ENCODE peak calls at places on chromosomes 13 and 19, in four cellular contexts. One of them, this sample, is unnamed.

GRCh38 chr19:11125994-11126685 is 29.4 kb downstream of the SPC24 start:
- DNase-seq in SJSA1: peak
- DNase-seq in left ventricle myocardium inferior: peak
- DNase-seq in pancreas: peak
- DNase-seq in this sample: peak

GRCh38 chr13:51326782-51327181 is 12.7 kb upstream of the SERPINE3 start:
- DNase-seq in SJSA1: no peak
- DNase-seq in left ventricle myocardium inferior: no peak
- DNase-seq in pancreas: no peak
- DNase-seq in this sample: no peak

GRCh38 chr13:113205428-113205931 is 3.0 kb downstream of the PCID2 start:
- DNase-seq in left ventricle myocardium inferior: no peak
- DNase-seq in pancreas: no peak
- DNase-seq in SJSA1: no peak
- DNase-seq in this sample: no peak

GRCh38 chr19:35718345-35719041 is 690 bp downstream of the KMT2B start:
- DNase-seq in pancreas: peak
- DNase-seq in SJSA1: peak
- DNase-seq in left ventricle myocardium inferior: peak
- DNase-seq in this sample: peak

GRCh38 chr13:36801035-36801434 is 18.0 kb upstream of the RFXAP start:
- DNase-seq in left ventricle myocardium inferior: no peak
- DNase-seq in pancreas: no peak
- DNase-seq in SJSA1: no peak
- DNase-seq in this sample: no peak

GRCh38 chr13:52450012-52450792 is at the start of gene VPS36:
- DNase-seq in SJSA1: peak
- DNase-seq in left ventricle myocardium inferior: peak
- DNase-seq in pancreas: peak
- DNase-seq in this sample: peak

GRCh38 chr19:1488282-1488601 is 1.9 kb downstream of the PCSK4 start:
- DNase-seq in left ventricle myocardium inferior: no peak
- DNase-seq in pancreas: no peak
- DNase-seq in SJSA1: no peak
- DNase-seq in this sample: no peak

GRCh38 chr19:53991224-53992113 is at the start of gene CACNG6:
- DNase-seq in SJSA1: no peak
- DNase-seq in left ventricle myocardium inferior: no peak
- DNase-seq in pancreas: peak
- DNase-seq in this sample: no peak

GRCh38 chr13:94153586-94153985 is 325.9 kb downstream of the DCT start:
- DNase-seq in left ventricle myocardium inferior: no peak
- DNase-seq in pancreas: no peak
- DNase-seq in SJSA1: no peak
- DNase-seq in this sample: no peak
- H3K27ac ChIP-seq in left ventricle myocardium inferior: no peak
- H3K27ac ChIP-seq in pancreas: no peak
- H3K27ac ChIP-seq in SJSA1: no peak
- H3K27ac ChIP-seq in this sample: no peak

GRCh38 chr13:109301276-109301675 is 485.1 kb downstream of the IRS2 start:
- DNase-seq in pancreas: no peak
- DNase-seq in SJSA1: peak
- DNase-seq in left ventricle myocardium inferior: no peak
- DNase-seq in this sample: no peak

GRCh38 chr13:109293166-109293565 is 493.2 kb downstream of the IRS2 start:
- DNase-seq in SJSA1: peak
- DNase-seq in left ventricle myocardium inferior: no peak
- DNase-seq in pancreas: no peak
- DNase-seq in this sample: no peak

GRCh38 chr13:109301711-109302110 is 484.7 kb downstream of the IRS2 start:
- DNase-seq in left ventricle myocardium inferior: no peak
- DNase-seq in SJSA1: peak
- DNase-seq in pancreas: no peak
- DNase-seq in this sample: no peak

GRCh38 chr13:109297628-109298027 is 488.8 kb downstream of the IRS2 start:
- DNase-seq in SJSA1: peak
- DNase-seq in left ventricle myocardium inferior: no peak
- DNase-seq in pancreas: no peak
- DNase-seq in this sample: no peak
- H3K27ac ChIP-seq in SJSA1: peak
- H3K27ac ChIP-seq in left ventricle myocardium inferior: no peak
- H3K27ac ChIP-seq in pancreas: no peak
- H3K27ac ChIP-seq in this sample: no peak

DNA sequence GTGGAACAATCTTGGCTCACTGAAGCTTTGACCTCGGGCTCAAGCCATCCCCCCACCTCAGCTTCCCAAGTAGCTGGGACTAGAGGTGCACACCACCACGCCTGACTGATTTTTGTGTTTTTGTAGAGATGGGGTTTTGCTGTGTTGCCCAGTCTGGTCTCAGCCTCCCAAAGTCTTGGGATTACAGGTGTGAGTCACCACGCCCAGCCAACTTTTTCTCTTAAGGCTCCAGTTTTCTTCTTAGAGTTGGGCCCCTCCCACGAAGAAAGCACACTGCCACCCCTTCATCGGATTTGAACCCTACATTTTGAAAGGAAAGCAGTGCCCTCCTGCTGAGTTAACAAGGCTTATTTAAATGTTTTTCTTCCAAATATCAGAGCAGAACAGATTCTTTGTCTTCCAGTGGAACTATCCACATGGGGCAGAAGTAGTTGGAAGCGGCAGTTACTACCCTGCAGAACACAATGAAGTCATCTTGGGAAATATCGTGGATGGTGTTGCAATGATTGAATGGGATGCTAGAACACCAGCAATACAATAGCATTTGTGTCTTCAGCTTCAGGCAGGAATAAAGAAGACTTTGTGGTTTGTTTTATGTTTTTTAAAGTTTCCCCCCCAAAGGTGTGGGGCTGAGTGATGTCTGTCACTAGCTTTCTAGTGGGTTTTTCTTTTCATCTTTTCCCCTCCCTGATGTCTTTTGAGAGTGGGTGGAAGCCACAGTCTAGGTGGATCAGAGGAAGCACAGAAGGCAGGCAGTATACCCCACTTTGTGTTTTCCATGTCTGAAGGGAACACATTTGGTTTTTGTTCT is 8.9 kb downstream of the ACTN4 start:
- DNase-seq in pancreas: no peak
- DNase-seq in left ventricle myocardium inferior: no peak
- DNase-seq in SJSA1: no peak
- DNase-seq in this sample: no peak
- H3K27ac ChIP-seq in pancreas: no peak
- H3K27ac ChIP-seq in left ventricle myocardium inferior: peak
- H3K27ac ChIP-seq in SJSA1: peak
- H3K27ac ChIP-seq in this sample: peak

GRCh38 chr19:4506449-4507149 is 11.7 kb downstream of the PLIN4 start:
- DNase-seq in pancreas: no peak
- DNase-seq in SJSA1: peak
- DNase-seq in left ventricle myocardium inferior: no peak
- DNase-seq in this sample: no peak

GRCh38 chr19:4504297-4504701 is 14.0 kb downstream of the PLIN4 start:
- DNase-seq in left ventricle myocardium inferior: no peak
- DNase-seq in pancreas: peak
- DNase-seq in SJSA1: no peak
- DNase-seq in this sample: no peak

GRCh38 chr19:4505570-4506448 is 12.5 kb downstream of the PLIN4 start:
- DNase-seq in pancreas: peak
- DNase-seq in left ventricle myocardium inferior: no peak
- DNase-seq in SJSA1: no peak
- DNase-seq in this sample: no peak

GRCh38 chr19:4503224-4504170 is 14.8 kb downstream of the PLIN4 start:
- DNase-seq in SJSA1: no peak
- DNase-seq in left ventricle myocardium inferior: no peak
- DNase-seq in pancreas: no peak
- DNase-seq in this sample: no peak

GRCh38 chr19:4504874-4505569 is 13.3 kb downstream of the PLIN4 start:
- DNase-seq in pancreas: peak
- DNase-seq in left ventricle myocardium inferior: no peak
- DNase-seq in SJSA1: no peak
- DNase-seq in this sample: no peak
- H3K27ac ChIP-seq in pancreas: no peak
- H3K27ac ChIP-seq in left ventricle myocardium inferior: peak
- H3K27ac ChIP-seq in SJSA1: no peak
- H3K27ac ChIP-seq in this sample: no peak

GRCh38 chr19:50488795-50489194 is 12.1 kb upstream of the GARIN5A start:
- DNase-seq in SJSA1: no peak
- DNase-seq in pancreas: no peak
- DNase-seq in left ventricle myocardium inferior: no peak
- DNase-seq in this sample: no peak
- H3K27ac ChIP-seq in SJSA1: no peak
- H3K27ac ChIP-seq in pancreas: no peak
- H3K27ac ChIP-seq in left ventricle myocardium inferior: no peak
- H3K27ac ChIP-seq in this sample: no peak

DNA sequence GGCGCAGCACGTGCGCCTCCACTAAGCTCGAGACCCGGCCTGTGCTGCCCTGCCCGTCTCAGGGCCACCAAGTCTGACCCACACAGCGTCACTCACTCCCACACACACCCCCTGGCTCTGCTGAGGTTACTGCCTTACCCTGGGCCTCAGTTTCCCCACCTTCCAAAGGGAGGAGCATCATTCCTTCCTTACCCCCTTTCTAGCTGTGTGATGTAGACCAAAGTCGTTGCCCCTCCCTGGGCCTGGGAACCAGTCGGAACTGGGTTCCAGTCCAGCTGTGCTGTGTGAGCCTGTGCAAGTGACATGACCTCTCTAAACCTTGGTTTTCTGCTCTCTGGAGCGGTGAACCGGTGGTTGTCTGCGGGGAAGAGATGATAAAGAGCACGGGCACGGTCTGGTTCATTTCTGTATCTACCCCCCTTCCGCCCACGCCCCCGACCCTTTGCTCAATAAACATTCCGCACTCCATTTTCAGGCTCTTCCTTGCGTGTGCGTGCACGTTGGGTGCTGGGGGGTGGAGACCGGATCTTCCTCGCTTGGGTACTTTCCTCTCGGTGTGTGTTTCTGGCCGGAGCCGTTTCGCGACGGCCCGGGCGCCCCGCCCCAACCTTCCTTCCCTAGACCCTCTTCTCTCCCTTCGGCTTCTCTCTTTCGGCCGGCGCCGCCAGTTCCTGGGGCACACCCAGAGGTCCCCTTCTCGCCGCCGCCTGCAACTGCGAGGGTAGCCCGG is at the start of gene ZNF581:
- DNase-seq in left ventricle myocardium inferior: peak
- DNase-seq in pancreas: peak
- DNase-seq in SJSA1: peak
- DNase-seq in this sample: peak
- H3K27ac ChIP-seq in left ventricle myocardium inferior: peak
- H3K27ac ChIP-seq in pancreas: peak
- H3K27ac ChIP-seq in SJSA1: no peak
- H3K27ac ChIP-seq in this sample: peak